ENCODE peak calls at places on chromosomes 1 and 21, in eight cellular contexts. One of them, this sample, is unnamed.
A peak's percentile ranks its signal among the peaks of the same experiment; 100 is the strongest.

GRCh38 chr1:19070197-19070651 is 113.7 kb upstream of the IFFO2 start:
- DNase-seq in Caki2: no peak
- DNase-seq in MM.1S: no peak
- DNase-seq in Right ventricle myocardium superior: no peak
- DNase-seq in pancreas: no peak
- DNase-seq in fibroblast of pulmonary artery: no peak
- DNase-seq in activated CD8-positive, alpha-beta memory T cell treated with anti-CD3 and anti-CD28 coated beads for 48 hours: no peak
- DNase-seq in GM12864: no peak
- DNase-seq in this sample: no peak

GRCh38 chr1:54967372-54967771 is 13.1 kb upstream of the TMEM61 start:
- DNase-seq in MM.1S: no peak
- DNase-seq in GM12864: no peak
- DNase-seq in Right ventricle myocardium superior: no peak
- DNase-seq in activated CD8-positive, alpha-beta memory T cell treated with anti-CD3 and anti-CD28 coated beads for 48 hours: no peak
- DNase-seq in Caki2: no peak
- DNase-seq in fibroblast of pulmonary artery: no peak
- DNase-seq in pancreas: no peak
- DNase-seq in this sample: no peak

GRCh38 chr1:22975694-22976093 is 3.0 kb upstream of the LACTBL1 start:
- DNase-seq in activated CD8-positive, alpha-beta memory T cell treated with anti-CD3 and anti-CD28 coated beads for 48 hours: no peak
- DNase-seq in GM12864: no peak
- DNase-seq in MM.1S: no peak
- DNase-seq in pancreas: no peak
- DNase-seq in fibroblast of pulmonary artery: peak; percentile 46
- DNase-seq in Caki2: no peak
- DNase-seq in Right ventricle myocardium superior: no peak
- DNase-seq in this sample: no peak

GRCh38 chr1:17575786-17576584 is 36.5 kb downstream of the ARHGEF10L start:
- DNase-seq in pancreas: no peak
- DNase-seq in GM12864: no peak
- DNase-seq in Caki2: no peak
- DNase-seq in fibroblast of pulmonary artery: no peak
- DNase-seq in MM.1S: no peak
- DNase-seq in activated CD8-positive, alpha-beta memory T cell treated with anti-CD3 and anti-CD28 coated beads for 48 hours: no peak
- DNase-seq in Right ventricle myocardium superior: no peak
- DNase-seq in this sample: no peak

GRCh38 chr1:92943515-92943873 is 17.8 kb downstream of the DIPK1A start:
- DNase-seq in fibroblast of pulmonary artery: no peak
- DNase-seq in activated CD8-positive, alpha-beta memory T cell treated with anti-CD3 and anti-CD28 coated beads for 48 hours: no peak
- DNase-seq in Caki2: no peak
- DNase-seq in Right ventricle myocardium superior: no peak
- DNase-seq in GM12864: no peak
- DNase-seq in pancreas: no peak
- DNase-seq in MM.1S: no peak
- DNase-seq in this sample: no peak

GRCh38 chr1:183885142-183885735 is 80.3 kb downstream of the RGL1 start:
- DNase-seq in activated CD8-positive, alpha-beta memory T cell treated with anti-CD3 and anti-CD28 coated beads for 48 hours: no peak
- DNase-seq in Caki2: no peak
- DNase-seq in fibroblast of pulmonary artery: no peak
- DNase-seq in MM.1S: peak; percentile 9
- DNase-seq in Right ventricle myocardium superior: no peak
- DNase-seq in GM12864: no peak
- DNase-seq in pancreas: no peak
- DNase-seq in this sample: no peak

GRCh38 chr1:63523738-63524137 is 413 bp downstream of the EFCAB7 start:
- DNase-seq in activated CD8-positive, alpha-beta memory T cell treated with anti-CD3 and anti-CD28 coated beads for 48 hours: no peak
- DNase-seq in Right ventricle myocardium superior: no peak
- DNase-seq in MM.1S: no peak
- DNase-seq in pancreas: no peak
- DNase-seq in GM12864: peak; percentile 4
- DNase-seq in fibroblast of pulmonary artery: no peak
- DNase-seq in Caki2: no peak
- DNase-seq in this sample: no peak

GRCh38 chr1:238343869-238344268 is 453.1 kb upstream of the ZP4 start:
- DNase-seq in fibroblast of pulmonary artery: peak; percentile 3
- DNase-seq in activated CD8-positive, alpha-beta memory T cell treated with anti-CD3 and anti-CD28 coated beads for 48 hours: no peak
- DNase-seq in Caki2: no peak
- DNase-seq in Right ventricle myocardium superior: no peak
- DNase-seq in MM.1S: no peak
- DNase-seq in pancreas: no peak
- DNase-seq in GM12864: no peak
- DNase-seq in this sample: no peak

GRCh38 chr1:22365331-22366295 is 86.0 kb upstream of the ZBTB40 start:
- DNase-seq in MM.1S: no peak
- DNase-seq in Right ventricle myocardium superior: no peak
- DNase-seq in GM12864: no peak
- DNase-seq in pancreas: no peak
- DNase-seq in activated CD8-positive, alpha-beta memory T cell treated with anti-CD3 and anti-CD28 coated beads for 48 hours: no peak
- DNase-seq in Caki2: peak; percentile 22
- DNase-seq in fibroblast of pulmonary artery: no peak
- DNase-seq in this sample: no peak

GRCh38 chr21:42341776-42342542 is 8.8 kb downstream of the TFF2 start:
- DNase-seq in MM.1S: no peak
- DNase-seq in activated CD8-positive, alpha-beta memory T cell treated with anti-CD3 and anti-CD28 coated beads for 48 hours: no peak
- DNase-seq in Right ventricle myocardium superior: no peak
- DNase-seq in pancreas: no peak
- DNase-seq in Caki2: no peak
- DNase-seq in fibroblast of pulmonary artery: no peak
- DNase-seq in GM12864: no peak
- DNase-seq in this sample: no peak

GRCh38 chr1:160733933-160734332 is 5.1 kb upstream of the SLAMF7 start:
- DNase-seq in Right ventricle myocardium superior: no peak
- DNase-seq in GM12864: no peak
- DNase-seq in Caki2: no peak
- DNase-seq in fibroblast of pulmonary artery: no peak
- DNase-seq in pancreas: no peak
- DNase-seq in MM.1S: peak; percentile 48
- DNase-seq in activated CD8-positive, alpha-beta memory T cell treated with anti-CD3 and anti-CD28 coated beads for 48 hours: no peak
- DNase-seq in this sample: peak; percentile 42

GRCh38 chr1:219876798-219877209 is 51.6 kb downstream of the SLC30A10 start:
- DNase-seq in activated CD8-positive, alpha-beta memory T cell treated with anti-CD3 and anti-CD28 coated beads for 48 hours: no peak
- DNase-seq in pancreas: no peak
- DNase-seq in Right ventricle myocardium superior: no peak
- DNase-seq in MM.1S: no peak
- DNase-seq in Caki2: no peak
- DNase-seq in GM12864: no peak
- DNase-seq in fibroblast of pulmonary artery: peak; percentile 3
- DNase-seq in this sample: no peak

GRCh38 chr1:94299627-94300552 is 62.5 kb upstream of the ARHGAP29 start:
- DNase-seq in Right ventricle myocardium superior: no peak
- DNase-seq in fibroblast of pulmonary artery: peak; percentile 65
- DNase-seq in MM.1S: no peak
- DNase-seq in GM12864: no peak
- DNase-seq in Caki2: peak; percentile 98
- DNase-seq in activated CD8-positive, alpha-beta memory T cell treated with anti-CD3 and anti-CD28 coated beads for 48 hours: no peak
- DNase-seq in pancreas: no peak
- DNase-seq in this sample: no peak

GRCh38 chr21:15592957-15593356 is 136.8 kb upstream of the USP25 start:
- DNase-seq in MM.1S: no peak
- DNase-seq in pancreas: no peak
- DNase-seq in activated CD8-positive, alpha-beta memory T cell treated with anti-CD3 and anti-CD28 coated beads for 48 hours: no peak
- DNase-seq in fibroblast of pulmonary artery: no peak
- DNase-seq in Caki2: no peak
- DNase-seq in GM12864: no peak
- DNase-seq in Right ventricle myocardium superior: no peak
- DNase-seq in this sample: no peak

GRCh38 chr1:204974326-204974725 is 68.7 kb upstream of the CNTN2 start:
- DNase-seq in Right ventricle myocardium superior: no peak
- DNase-seq in fibroblast of pulmonary artery: no peak
- DNase-seq in MM.1S: no peak
- DNase-seq in Caki2: no peak
- DNase-seq in GM12864: no peak
- DNase-seq in activated CD8-positive, alpha-beta memory T cell treated with anti-CD3 and anti-CD28 coated beads for 48 hours: no peak
- DNase-seq in pancreas: no peak
- DNase-seq in this sample: no peak

GRCh38 chr1:175373786-175374623 is 181.4 kb upstream of the KIAA0040 start:
- DNase-seq in Right ventricle myocardium superior: no peak
- DNase-seq in fibroblast of pulmonary artery: peak; percentile 5
- DNase-seq in Caki2: no peak
- DNase-seq in pancreas: no peak
- DNase-seq in GM12864: no peak
- DNase-seq in activated CD8-positive, alpha-beta memory T cell treated with anti-CD3 and anti-CD28 coated beads for 48 hours: peak; percentile 6
- DNase-seq in MM.1S: peak; percentile 36
- DNase-seq in this sample: no peak

GRCh38 chr1:188715566-188715965 is 1762.1 kb downstream of the BRINP3 start:
- DNase-seq in fibroblast of pulmonary artery: no peak
- DNase-seq in Right ventricle myocardium superior: no peak
- DNase-seq in pancreas: no peak
- DNase-seq in MM.1S: no peak
- DNase-seq in GM12864: no peak
- DNase-seq in Caki2: no peak
- DNase-seq in activated CD8-positive, alpha-beta memory T cell treated with anti-CD3 and anti-CD28 coated beads for 48 hours: no peak
- DNase-seq in this sample: no peak

GRCh38 chr1:115467196-115467595 is 129.1 kb upstream of the NGF start:
- DNase-seq in fibroblast of pulmonary artery: no peak
- DNase-seq in GM12864: no peak
- DNase-seq in activated CD8-positive, alpha-beta memory T cell treated with anti-CD3 and anti-CD28 coated beads for 48 hours: no peak
- DNase-seq in Caki2: no peak
- DNase-seq in Right ventricle myocardium superior: no peak
- DNase-seq in pancreas: no peak
- DNase-seq in MM.1S: no peak
- DNase-seq in this sample: no peak

GRCh38 chr1:7331926-7332535 is 439.1 kb upstream of the VAMP3 start:
- DNase-seq in Caki2: no peak
- DNase-seq in activated CD8-positive, alpha-beta memory T cell treated with anti-CD3 and anti-CD28 coated beads for 48 hours: no peak
- DNase-seq in pancreas: no peak
- DNase-seq in MM.1S: no peak
- DNase-seq in Right ventricle myocardium superior: no peak
- DNase-seq in GM12864: no peak
- DNase-seq in fibroblast of pulmonary artery: no peak
- DNase-seq in this sample: no peak